ENCODE peak calls at places on chromosomes 16 and 17, in nine cellular contexts. Y, O, L, H, M, J, T, V and Q are unnamed samples.

GRCh38 chr16:23975293-23975692 is 139.5 kb downstream of the PRKCB start:
- DNase-seq in Y (no peak), O (no peak), L (no peak), H (no peak), M (no peak), J (no peak), T (no peak), V (no peak), Q (no peak)

GRCh38 chr17:60743812-60744211 is 66.2 kb downstream of the BCAS3 start:
- DNase-seq in Y (no peak), O (peak), L (no peak), H (no peak), M (no peak), J (peak), T (no peak), V (peak), Q (no peak)

GRCh38 chr17:52084176-52084575 is 74.3 kb downstream of the CA10 start:
- DNase-seq in Y (no peak), O (no peak), L (no peak), H (no peak), M (no peak), J (no peak), T (no peak), V (no peak), Q (no peak)

GRCh38 chr17:74995847-74996246 is 8.4 kb downstream of the CDR2L start:
- DNase-seq in Y (no peak), O (no peak), L (no peak), H (no peak), M (no peak), J (peak), T (no peak), V (no peak), Q (no peak)

GRCh38 chr17:3594056-3594810 is 15.0 kb downstream of the TRPV1 start:
- DNase-seq in Y (no peak), O (no peak), L (no peak), H (peak), M (no peak), J (no peak), T (no peak), V (peak), Q (no peak)

GRCh38 chr16:78775161-78775561 is 675.7 kb downstream of the WWOX start:
- DNase-seq in Y (peak), O (no peak), L (no peak), H (no peak), M (no peak), J (no peak), T (no peak), V (no peak), Q (no peak)

GRCh38 chr17:19328441-19329061 is 34.0 kb downstream of the B9D1 start:
- DNase-seq in Y (no peak), O (no peak), L (no peak), H (no peak), M (no peak), J (no peak), T (no peak), V (no peak), Q (no peak)

GRCh38 chr16:70800798-70801480 is at the start of gene VAC14:
- DNase-seq in Y (peak), O (peak), L (peak), H (peak), M (peak), J (peak), T (peak), V (peak), Q (peak)

GRCh38 chr16:89020925-89021595 is 44.1 kb upstream of the CBFA2T3 start:
- DNase-seq in Y (no peak), O (no peak), L (no peak), H (no peak), M (no peak), J (no peak), T (no peak), V (no peak), Q (no peak)

GRCh38 chr16:19835989-19836421 is 48.6 kb downstream of the GPRC5B start:
- DNase-seq in Y (no peak), O (no peak), L (no peak), H (no peak), M (no peak), J (no peak), T (no peak), V (no peak), Q (no peak)

GRCh38 chr17:76659928-76660614 is 16.5 kb upstream of the ST6GALNAC1 start:
- DNase-seq in Y (no peak), O (peak), L (no peak), H (no peak), M (no peak), J (no peak), T (no peak), V (no peak), Q (no peak)

GRCh38 chr17:65278050-65278819 is 141.1 kb downstream of the RGS9 start:
- DNase-seq in Y (no peak), O (peak), L (no peak), H (no peak), M (no peak), J (peak), T (peak), V (no peak), Q (no peak)